ENCODE peak calls at places on chromosome 5, in seven cellular contexts. One of them, this sample, is unnamed.

GRCh38 chr5:180718810-180719453 is 20.9 kb downstream of the OR2Y1 start:
- DNase-seq in PC-3: peak
- DNase-seq in ovary: no peak
- DNase-seq in osteoblast: peak
- DNase-seq in endodermal cell: peak
- DNase-seq in tibial nerve: peak
- DNase-seq in prostate gland: peak
- DNase-seq in this sample: peak

GRCh38 chr5:171422902-171423663 is 3.6 kb downstream of the FGF18 start:
- DNase-seq in tibial nerve: no peak
- DNase-seq in PC-3: no peak
- DNase-seq in osteoblast: peak
- DNase-seq in ovary: no peak
- DNase-seq in endodermal cell: peak
- DNase-seq in prostate gland: no peak
- DNase-seq in this sample: no peak

GRCh38 chr5:6043491-6044310 is 334.6 kb downstream of the MED10 start:
- DNase-seq in PC-3: no peak
- DNase-seq in endodermal cell: peak
- DNase-seq in ovary: no peak
- DNase-seq in osteoblast: peak
- DNase-seq in prostate gland: no peak
- DNase-seq in tibial nerve: no peak
- DNase-seq in this sample: no peak

GRCh38 chr5:181222630-181223040 is 446 bp upstream of the TRIM41 start:
- DNase-seq in prostate gland: no peak
- DNase-seq in ovary: no peak
- DNase-seq in tibial nerve: no peak
- DNase-seq in osteoblast: no peak
- DNase-seq in endodermal cell: no peak
- DNase-seq in PC-3: no peak
- DNase-seq in this sample: no peak

GRCh38 chr5:149114403-149115312 is 26.6 kb upstream of the ABLIM3 start:
- DNase-seq in endodermal cell: peak
- DNase-seq in ovary: peak
- DNase-seq in PC-3: peak
- DNase-seq in prostate gland: peak
- DNase-seq in tibial nerve: peak
- DNase-seq in osteoblast: peak
- DNase-seq in this sample: peak

GRCh38 chr5:38375423-38375822 is 117.1 kb downstream of the EGFLAM start:
- DNase-seq in PC-3: no peak
- DNase-seq in ovary: no peak
- DNase-seq in prostate gland: no peak
- DNase-seq in tibial nerve: no peak
- DNase-seq in osteoblast: no peak
- DNase-seq in endodermal cell: no peak
- DNase-seq in this sample: no peak

GRCh38 chr5:23319906-23320305 is 187.5 kb upstream of the PRDM9 start:
- DNase-seq in tibial nerve: no peak
- DNase-seq in PC-3: no peak
- DNase-seq in endodermal cell: no peak
- DNase-seq in prostate gland: no peak
- DNase-seq in osteoblast: no peak
- DNase-seq in ovary: no peak
- DNase-seq in this sample: no peak

GRCh38 chr5:66223637-66224036 is 79.5 kb downstream of the SREK1 start:
- DNase-seq in ovary: no peak
- DNase-seq in osteoblast: no peak
- DNase-seq in prostate gland: peak
- DNase-seq in tibial nerve: peak
- DNase-seq in PC-3: peak
- DNase-seq in endodermal cell: peak
- DNase-seq in this sample: no peak

GRCh38 chr5:112186401-112186990 is 232.6 kb downstream of the EPB41L4A start:
- DNase-seq in prostate gland: no peak
- DNase-seq in osteoblast: no peak
- DNase-seq in ovary: no peak
- DNase-seq in endodermal cell: no peak
- DNase-seq in tibial nerve: peak
- DNase-seq in PC-3: peak
- DNase-seq in this sample: peak

GRCh38 chr5:108375768-108376167 is 6.1 kb downstream of the FBXL17 start:
- DNase-seq in PC-3: no peak
- DNase-seq in prostate gland: no peak
- DNase-seq in tibial nerve: no peak
- DNase-seq in endodermal cell: no peak
- DNase-seq in ovary: no peak
- DNase-seq in osteoblast: no peak
- DNase-seq in this sample: no peak

GRCh38 chr5:42057254-42057690 is 132.2 kb downstream of the FBXO4 start:
- DNase-seq in osteoblast: peak
- DNase-seq in endodermal cell: peak
- DNase-seq in tibial nerve: peak
- DNase-seq in prostate gland: peak
- DNase-seq in PC-3: peak
- DNase-seq in ovary: peak
- DNase-seq in this sample: peak

GRCh38 chr5:151889614-151890013 is 35.0 kb downstream of the GLRA1 start:
- DNase-seq in PC-3: no peak
- DNase-seq in endodermal cell: no peak
- DNase-seq in osteoblast: no peak
- DNase-seq in tibial nerve: no peak
- DNase-seq in prostate gland: no peak
- DNase-seq in ovary: no peak
- DNase-seq in this sample: no peak

GRCh38 chr5:37668524-37669047 is 171.3 kb downstream of the GDNF start:
- DNase-seq in prostate gland: peak
- DNase-seq in ovary: peak
- DNase-seq in endodermal cell: peak
- DNase-seq in PC-3: peak
- DNase-seq in osteoblast: peak
- DNase-seq in tibial nerve: peak
- DNase-seq in this sample: peak

GRCh38 chr5:103356344-103357091 is 98.0 kb downstream of the MACIR start:
- DNase-seq in tibial nerve: no peak
- DNase-seq in prostate gland: no peak
- DNase-seq in ovary: no peak
- DNase-seq in endodermal cell: no peak
- DNase-seq in PC-3: peak
- DNase-seq in osteoblast: no peak
- DNase-seq in this sample: no peak

GRCh38 chr5:96017951-96018350 is 56.3 kb upstream of the ELL2 start:
- DNase-seq in PC-3: peak
- DNase-seq in osteoblast: peak
- DNase-seq in ovary: no peak
- DNase-seq in prostate gland: no peak
- DNase-seq in tibial nerve: no peak
- DNase-seq in endodermal cell: no peak
- DNase-seq in this sample: no peak

GRCh38 chr5:124751031-124751430 is 4.6 kb upstream of the ZNF608 start:
- DNase-seq in osteoblast: no peak
- DNase-seq in endodermal cell: peak
- DNase-seq in ovary: no peak
- DNase-seq in PC-3: no peak
- DNase-seq in prostate gland: no peak
- DNase-seq in tibial nerve: no peak
- DNase-seq in this sample: no peak

GRCh38 chr5:44663991-44664710 is 144.6 kb upstream of the MRPS30 start:
- DNase-seq in endodermal cell: no peak
- DNase-seq in tibial nerve: no peak
- DNase-seq in osteoblast: peak
- DNase-seq in ovary: no peak
- DNase-seq in prostate gland: no peak
- DNase-seq in PC-3: no peak
- DNase-seq in this sample: no peak

GRCh38 chr5:175840050-175840841 is 31.1 kb upstream of the CPLX2 start:
- DNase-seq in tibial nerve: no peak
- DNase-seq in endodermal cell: no peak
- DNase-seq in ovary: no peak
- DNase-seq in PC-3: peak
- DNase-seq in osteoblast: no peak
- DNase-seq in prostate gland: no peak
- DNase-seq in this sample: peak

GRCh38 chr5:135441256-135441915 is 5.8 kb downstream of the DCANP1 start:
- DNase-seq in ovary: no peak
- DNase-seq in PC-3: no peak
- DNase-seq in tibial nerve: no peak
- DNase-seq in osteoblast: no peak
- DNase-seq in endodermal cell: peak
- DNase-seq in prostate gland: no peak
- DNase-seq in this sample: no peak

GRCh38 chr5:117041926-117042595 is 467.4 kb upstream of the SEMA6A start:
- DNase-seq in ovary: no peak
- DNase-seq in endodermal cell: no peak
- DNase-seq in prostate gland: no peak
- DNase-seq in osteoblast: no peak
- DNase-seq in tibial nerve: no peak
- DNase-seq in PC-3: no peak
- DNase-seq in this sample: no peak

GRCh38 chr5:171391996-171392577 is 4.4 kb downstream of the NPM1 start:
- DNase-seq in ovary: no peak
- DNase-seq in PC-3: no peak
- DNase-seq in prostate gland: no peak
- DNase-seq in tibial nerve: no peak
- DNase-seq in osteoblast: no peak
- DNase-seq in endodermal cell: peak
- DNase-seq in this sample: no peak

GRCh38 chr5:122835681-122836080 is 9.7 kb upstream of the SNX24 start:
- DNase-seq in PC-3: no peak
- DNase-seq in osteoblast: no peak
- DNase-seq in prostate gland: no peak
- DNase-seq in tibial nerve: no peak
- DNase-seq in endodermal cell: no peak
- DNase-seq in ovary: no peak
- DNase-seq in this sample: no peak

GRCh38 chr5:155044591-155044990 is 31.0 kb downstream of the KIF4B start:
- DNase-seq in endodermal cell: no peak
- DNase-seq in osteoblast: no peak
- DNase-seq in PC-3: no peak
- DNase-seq in tibial nerve: no peak
- DNase-seq in prostate gland: no peak
- DNase-seq in ovary: no peak
- DNase-seq in this sample: no peak

GRCh38 chr5:58148366-58148765 is 311.5 kb downstream of the PLK2 start:
- DNase-seq in ovary: no peak
- DNase-seq in PC-3: no peak
- DNase-seq in osteoblast: no peak
- DNase-seq in tibial nerve: no peak
- DNase-seq in endodermal cell: no peak
- DNase-seq in prostate gland: no peak
- DNase-seq in this sample: no peak
- H3K4me3 ChIP-seq in ovary: no peak
- H3K4me3 ChIP-seq in PC-3: no peak
- H3K4me3 ChIP-seq in osteoblast: no peak
- H3K4me3 ChIP-seq in tibial nerve: no peak
- H3K4me3 ChIP-seq in endodermal cell: no peak
- H3K4me3 ChIP-seq in prostate gland: no peak
- H3K4me3 ChIP-seq in this sample: no peak

DNA sequence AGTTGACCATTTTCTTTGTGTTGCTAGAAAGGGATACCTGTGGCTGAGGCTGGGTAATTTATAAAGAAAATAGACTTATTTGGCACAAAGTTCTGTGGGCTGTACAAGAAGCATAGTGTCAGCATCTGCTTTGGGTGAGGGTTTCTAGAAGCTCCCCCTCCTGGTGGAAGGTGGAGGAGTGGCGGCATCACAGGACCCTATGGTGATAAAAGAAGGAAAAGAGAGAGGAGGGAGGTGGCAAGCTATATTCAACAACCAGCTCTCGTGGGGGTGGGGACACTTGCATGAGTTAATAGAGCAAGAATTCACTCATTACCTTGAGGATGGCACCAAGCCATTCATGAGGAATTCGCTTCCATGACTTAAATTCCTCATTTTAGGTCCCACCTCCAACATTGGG is 2041.4 kb upstream of the CDH9 start:
- DNase-seq in osteoblast: no peak
- DNase-seq in tibial nerve: no peak
- DNase-seq in endodermal cell: peak
- DNase-seq in prostate gland: no peak
- DNase-seq in PC-3: peak
- DNase-seq in ovary: no peak
- DNase-seq in this sample: no peak
- TF ChIP-seq CTCF in osteoblast: no peak
- TF ChIP-seq CTCF in tibial nerve: no peak
- TF ChIP-seq CTCF in endodermal cell: peak
- TF ChIP-seq CTCF in prostate gland: no peak
- TF ChIP-seq CTCF in PC-3: no peak
- TF ChIP-seq CTCF in ovary: no peak
- TF ChIP-seq CTCF in this sample: no peak

DNA sequence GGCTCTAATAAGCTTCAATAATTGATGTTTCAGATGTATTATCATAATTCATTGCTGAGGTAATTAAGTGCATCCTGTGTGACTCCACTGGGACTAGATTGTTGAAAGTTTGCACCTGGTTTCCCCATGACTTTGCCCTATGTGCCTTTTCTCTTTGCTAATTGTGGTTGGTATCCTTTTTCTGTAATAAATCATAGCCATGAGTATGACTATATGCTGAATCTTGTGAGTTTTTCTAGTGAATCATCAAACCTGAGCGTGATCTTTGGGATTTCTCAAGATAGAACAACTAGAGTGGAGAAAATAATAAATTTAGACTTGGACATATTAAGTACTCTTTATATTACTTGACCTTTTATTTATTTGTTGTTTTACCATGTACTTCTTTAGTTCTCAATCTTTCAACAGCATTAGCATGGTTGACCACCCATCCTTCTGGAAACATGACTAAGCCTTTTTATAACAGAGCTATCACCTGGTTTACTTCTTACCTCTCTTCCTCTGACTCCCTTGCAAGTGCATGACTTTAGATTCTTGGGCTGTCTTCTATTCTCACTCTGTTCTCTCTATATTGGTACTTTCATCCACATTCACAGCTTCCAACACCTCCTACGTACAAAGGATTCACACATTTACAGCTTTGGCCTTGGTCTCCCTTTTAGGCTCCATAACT is 239.6 kb upstream of the TAS2R1 start:
- DNase-seq in ovary: no peak
- DNase-seq in osteoblast: no peak
- DNase-seq in PC-3: peak
- DNase-seq in endodermal cell: no peak
- DNase-seq in tibial nerve: no peak
- DNase-seq in prostate gland: no peak
- DNase-seq in this sample: peak
- H3K27ac ChIP-seq in ovary: no peak
- H3K27ac ChIP-seq in osteoblast: peak
- H3K27ac ChIP-seq in PC-3: peak
- H3K27ac ChIP-seq in endodermal cell: no peak
- H3K27ac ChIP-seq in tibial nerve: no peak
- H3K27ac ChIP-seq in prostate gland: no peak
- H3K27ac ChIP-seq in this sample: peak

GRCh38 chr5:126777974-126778674 is 1.2 kb downstream of the LMNB1 start:
- DNase-seq in osteoblast: peak
- DNase-seq in prostate gland: peak
- DNase-seq in PC-3: peak
- DNase-seq in ovary: peak
- DNase-seq in endodermal cell: peak
- DNase-seq in tibial nerve: peak
- DNase-seq in this sample: peak
- H3K4me3 ChIP-seq in osteoblast: peak
- H3K4me3 ChIP-seq in prostate gland: peak
- H3K4me3 ChIP-seq in PC-3: peak
- H3K4me3 ChIP-seq in ovary: peak
- H3K4me3 ChIP-seq in endodermal cell: peak
- H3K4me3 ChIP-seq in tibial nerve: peak
- H3K4me3 ChIP-seq in this sample: peak